ENCODE peak calls at places on chromosomes 6 and 20, in six cellular contexts. Y is A172; J is T-cell; M is NCI-H460; E is CD4-positive, CD25-positive, alpha-beta regulatory T cell; R is heart right ventricle. N is an unnamed sample.

GRCh38 chr20:17895641-17896246 is 72.8 kb downstream of the SNX5 start:
- DNase-seq in J (peak), M (no peak), E (no peak), Y (peak), R (peak), N (no peak)

GRCh38 chr6:39886871-39887270 is 47.4 kb downstream of the MOCS1 start:
- DNase-seq in J (no peak), E (no peak), R (no peak), Y (no peak), M (no peak), N (no peak)

GRCh38 chr20:50003253-50003656 is 20.5 kb downstream of the SNAI1 start:
- DNase-seq in M (no peak), R (no peak), E (no peak), J (no peak), Y (no peak), N (no peak)

GRCh38 chr20:38874460-38875169 is 51.6 kb upstream of the FAM83D start:
- DNase-seq in J (peak), Y (no peak), R (no peak), E (no peak), M (no peak), N (no peak)

GRCh38 chr6:22380236-22380635 is 83.4 kb upstream of the PRL start:
- DNase-seq in M (no peak), J (no peak), E (no peak), Y (no peak), R (no peak), N (no peak)

GRCh38 chr20:41086402-41087324 is 50.7 kb upstream of the PLCG1 start:
- DNase-seq in Y (no peak), E (no peak), M (no peak), J (no peak), R (no peak), N (no peak)

GRCh38 chr20:62668441-62669027 is 26.2 kb downstream of the SLCO4A1 start:
- DNase-seq in R (peak), M (peak), Y (peak), J (peak), E (peak), N (peak)

GRCh38 chr6:72132425-72132824 is 246.1 kb downstream of the RIMS1 start:
- DNase-seq in M (no peak), J (no peak), Y (no peak), R (no peak), E (no peak), N (no peak)

GRCh38 chr20:63626424-63627128 is at the start of gene GMEB2:
- DNase-seq in J (peak), M (peak), Y (no peak), R (peak), E (peak), N (no peak)

GRCh38 chr20:49668181-49668877 is 45.3 kb downstream of the B4GALT5 start:
- DNase-seq in Y (no peak), R (peak), M (no peak), J (peak), E (peak), N (peak)

GRCh38 chr20:37936041-37936440 is 33.1 kb downstream of the VSTM2L start:
- DNase-seq in J (no peak), R (no peak), M (no peak), E (no peak), Y (no peak), N (no peak)

GRCh38 chr6:138349891-138350290 is 27.8 kb upstream of the SMIM28 start:
- DNase-seq in J (no peak), R (no peak), E (no peak), M (no peak), Y (peak), N (no peak)

GRCh38 chr20:19986419-19986818 is 30.7 kb upstream of the NAA20 start:
- DNase-seq in E (no peak), M (no peak), R (no peak), Y (peak), J (no peak), N (no peak)

GRCh38 chr20:56322661-56323060 is 36.1 kb upstream of the FAM210B start:
- DNase-seq in E (no peak), Y (no peak), R (no peak), M (no peak), J (no peak), N (no peak)

GRCh38 chr6:41503841-41504525 is 42.2 kb upstream of the FOXP4 start:
- DNase-seq in M (no peak), J (no peak), E (no peak), R (no peak), Y (no peak), N (no peak)

GRCh38 chr6:80725156-80725930 is 618.9 kb downstream of the BCKDHB start:
- DNase-seq in Y (no peak), R (no peak), E (no peak), M (no peak), J (no peak), N (no peak)

GRCh38 chr6:21312118-21312517 is 281.4 kb upstream of the SOX4 start:
- DNase-seq in M (no peak), Y (no peak), R (no peak), J (no peak), E (no peak), N (no peak)

GRCh38 chr6:75368151-75368779 is 83.7 kb upstream of the TMEM30A start:
- DNase-seq in Y (peak), J (no peak), E (no peak), R (no peak), M (peak), N (no peak)

GRCh38 chr6:7646394-7646793 is 56.4 kb downstream of the SNRNP48 start:
- DNase-seq in J (no peak), M (no peak), Y (no peak), E (no peak), R (no peak), N (no peak)

N was measured in ascending aorta.